ENCODE peak calls at places on chromosomes 3 and 15, in seven cellular contexts. One of them, this sample, is unnamed. For H3K27me3, the result is how much of the 10 kb centered on the place peaks cover.

GRCh38 chr3:146033950-146034349 is 127.0 kb downstream of the PLOD2 start:
- DNase-seq in CD8-positive, alpha-beta memory T cell: no peak
- DNase-seq in kidney epithelial cell: no peak
- DNase-seq in K562: no peak
- DNase-seq in CD4-positive, CD25-positive, alpha-beta regulatory T cell: no peak
- DNase-seq in AG04450: no peak
- DNase-seq in small intestine: no peak
- DNase-seq in this sample: no peak

GRCh38 chr3:25663324-25664065 is 1.2 kb downstream of the TOP2B start:
- DNase-seq in CD8-positive, alpha-beta memory T cell: peak
- DNase-seq in K562: peak
- DNase-seq in AG04450: no peak
- DNase-seq in small intestine: peak
- DNase-seq in kidney epithelial cell: no peak
- DNase-seq in CD4-positive, CD25-positive, alpha-beta regulatory T cell: peak
- DNase-seq in this sample: peak

GRCh38 chr3:105829879-105830622 is 38.8 kb downstream of the CBLB start:
- DNase-seq in CD8-positive, alpha-beta memory T cell: no peak
- DNase-seq in K562: no peak
- DNase-seq in kidney epithelial cell: no peak
- DNase-seq in CD4-positive, CD25-positive, alpha-beta regulatory T cell: no peak
- DNase-seq in AG04450: no peak
- DNase-seq in small intestine: peak
- DNase-seq in this sample: peak

GRCh38 chr3:4417449-4417848 is 49.6 kb downstream of the SUMF1 start:
- DNase-seq in AG04450: peak
- DNase-seq in small intestine: no peak
- DNase-seq in kidney epithelial cell: no peak
- DNase-seq in CD8-positive, alpha-beta memory T cell: no peak
- DNase-seq in CD4-positive, CD25-positive, alpha-beta regulatory T cell: no peak
- DNase-seq in K562: peak
- DNase-seq in this sample: peak

GRCh38 chr3:170414202-170414663 is 4.4 kb upstream of the CLDN11 start:
- DNase-seq in kidney epithelial cell: no peak
- DNase-seq in K562: peak
- DNase-seq in CD8-positive, alpha-beta memory T cell: no peak
- DNase-seq in AG04450: peak
- DNase-seq in CD4-positive, CD25-positive, alpha-beta regulatory T cell: no peak
- DNase-seq in small intestine: peak
- DNase-seq in this sample: peak

GRCh38 chr3:2250783-2251182 is 152.1 kb downstream of the CNTN4 start:
- DNase-seq in CD8-positive, alpha-beta memory T cell: no peak
- DNase-seq in small intestine: no peak
- DNase-seq in kidney epithelial cell: no peak
- DNase-seq in K562: no peak
- DNase-seq in CD4-positive, CD25-positive, alpha-beta regulatory T cell: no peak
- DNase-seq in AG04450: no peak
- DNase-seq in this sample: no peak

GRCh38 chr3:99943931-99944761 is 126.5 kb downstream of the CMSS1 start:
- DNase-seq in small intestine: no peak
- DNase-seq in kidney epithelial cell: no peak
- DNase-seq in K562: no peak
- DNase-seq in AG04450: no peak
- DNase-seq in CD8-positive, alpha-beta memory T cell: no peak
- DNase-seq in CD4-positive, CD25-positive, alpha-beta regulatory T cell: no peak
- DNase-seq in this sample: no peak

GRCh38 chr3:128133273-128133883 is 9.8 kb upstream of the RUVBL1 start:
- DNase-seq in kidney epithelial cell: no peak
- DNase-seq in CD4-positive, CD25-positive, alpha-beta regulatory T cell: peak
- DNase-seq in CD8-positive, alpha-beta memory T cell: peak
- DNase-seq in small intestine: peak
- DNase-seq in AG04450: peak
- DNase-seq in K562: peak
- DNase-seq in this sample: peak

GRCh38 chr3:172582712-172583111 is 59.5 kb upstream of the TNFSF10 start:
- DNase-seq in kidney epithelial cell: no peak
- DNase-seq in K562: no peak
- DNase-seq in CD4-positive, CD25-positive, alpha-beta regulatory T cell: no peak
- DNase-seq in small intestine: no peak
- DNase-seq in CD8-positive, alpha-beta memory T cell: no peak
- DNase-seq in AG04450: no peak
- DNase-seq in this sample: peak

GRCh38 chr3:174863488-174863887 is 4.4 kb downstream of the NAALADL2 start:
- DNase-seq in AG04450: no peak
- DNase-seq in CD4-positive, CD25-positive, alpha-beta regulatory T cell: no peak
- DNase-seq in CD8-positive, alpha-beta memory T cell: no peak
- DNase-seq in K562: no peak
- DNase-seq in small intestine: peak
- DNase-seq in kidney epithelial cell: peak
- DNase-seq in this sample: peak

GRCh38 chr15:42591238-42591936 is 16.0 kb downstream of the STARD9 start:
- DNase-seq in CD8-positive, alpha-beta memory T cell: no peak
- DNase-seq in AG04450: no peak
- DNase-seq in CD4-positive, CD25-positive, alpha-beta regulatory T cell: no peak
- DNase-seq in kidney epithelial cell: no peak
- DNase-seq in small intestine: peak
- DNase-seq in K562: peak
- DNase-seq in this sample: peak

GRCh38 chr3:160451602-160452001 is 2.0 kb upstream of the TRIM59 start:
- DNase-seq in small intestine: no peak
- DNase-seq in kidney epithelial cell: no peak
- DNase-seq in AG04450: no peak
- DNase-seq in CD8-positive, alpha-beta memory T cell: no peak
- DNase-seq in CD4-positive, CD25-positive, alpha-beta regulatory T cell: no peak
- DNase-seq in K562: peak
- DNase-seq in this sample: no peak

GRCh38 chr3:52403955-52404354 is 40.9 kb downstream of the SEMA3G start:
- DNase-seq in small intestine: no peak
- DNase-seq in AG04450: no peak
- DNase-seq in K562: no peak
- DNase-seq in kidney epithelial cell: no peak
- DNase-seq in CD8-positive, alpha-beta memory T cell: no peak
- DNase-seq in CD4-positive, CD25-positive, alpha-beta regulatory T cell: no peak
- DNase-seq in this sample: no peak

GRCh38 chr15:71181454-71181853 is 66.2 kb downstream of the THSD4 start:
- DNase-seq in CD4-positive, CD25-positive, alpha-beta regulatory T cell: no peak
- DNase-seq in K562: no peak
- DNase-seq in CD8-positive, alpha-beta memory T cell: no peak
- DNase-seq in small intestine: no peak
- DNase-seq in kidney epithelial cell: no peak
- DNase-seq in AG04450: no peak
- DNase-seq in this sample: no peak

GRCh38 chr3:127288921-127289645 is 1.2 kb upstream of the PRR20G start:
- DNase-seq in CD4-positive, CD25-positive, alpha-beta regulatory T cell: no peak
- DNase-seq in CD8-positive, alpha-beta memory T cell: no peak
- DNase-seq in small intestine: no peak
- DNase-seq in kidney epithelial cell: no peak
- DNase-seq in K562: no peak
- DNase-seq in AG04450: no peak
- DNase-seq in this sample: no peak

GRCh38 chr15:94840794-94841587 is 609.6 kb downstream of the MCTP2 start:
- DNase-seq in K562: no peak
- DNase-seq in CD8-positive, alpha-beta memory T cell: no peak
- DNase-seq in AG04450: no peak
- DNase-seq in kidney epithelial cell: no peak
- DNase-seq in small intestine: no peak
- DNase-seq in CD4-positive, CD25-positive, alpha-beta regulatory T cell: no peak
- DNase-seq in this sample: peak

GRCh38 chr3:37271636-37272035 is 97.3 kb upstream of the LRRFIP2 start:
- DNase-seq in CD4-positive, CD25-positive, alpha-beta regulatory T cell: no peak
- DNase-seq in kidney epithelial cell: no peak
- DNase-seq in K562: no peak
- DNase-seq in small intestine: no peak
- DNase-seq in AG04450: no peak
- DNase-seq in CD8-positive, alpha-beta memory T cell: no peak
- DNase-seq in this sample: no peak

GRCh38 chr3:58329150-58329921 is 3.4 kb upstream of the PXK start:
- DNase-seq in small intestine: no peak
- DNase-seq in kidney epithelial cell: no peak
- DNase-seq in AG04450: no peak
- DNase-seq in CD8-positive, alpha-beta memory T cell: no peak
- DNase-seq in CD4-positive, CD25-positive, alpha-beta regulatory T cell: no peak
- DNase-seq in K562: peak
- DNase-seq in this sample: no peak

GRCh38 chr3:71311320-71312046 is 272.0 kb downstream of the FOXP1 start:
- DNase-seq in AG04450: no peak
- DNase-seq in kidney epithelial cell: no peak
- DNase-seq in small intestine: no peak
- DNase-seq in CD8-positive, alpha-beta memory T cell: no peak
- DNase-seq in K562: no peak
- DNase-seq in CD4-positive, CD25-positive, alpha-beta regulatory T cell: no peak
- DNase-seq in this sample: peak

GRCh38 chr15:45187894-45188830 is at the start of gene SHF:
- DNase-seq in AG04450: peak
- DNase-seq in small intestine: no peak
- DNase-seq in CD8-positive, alpha-beta memory T cell: peak
- DNase-seq in CD4-positive, CD25-positive, alpha-beta regulatory T cell: peak
- DNase-seq in kidney epithelial cell: no peak
- DNase-seq in K562: peak
- DNase-seq in this sample: no peak

GRCh38 chr3:184338538-184338945 is 1.1 kb downstream of the FAM131A start:
- DNase-seq in K562: no peak
- DNase-seq in kidney epithelial cell: no peak
- DNase-seq in small intestine: no peak
- DNase-seq in AG04450: peak
- DNase-seq in CD4-positive, CD25-positive, alpha-beta regulatory T cell: no peak
- DNase-seq in CD8-positive, alpha-beta memory T cell: no peak
- DNase-seq in this sample: peak

GRCh38 chr3:4326868-4327267 is 23.7 kb downstream of the SETMAR start:
- DNase-seq in kidney epithelial cell: no peak
- DNase-seq in small intestine: no peak
- DNase-seq in K562: no peak
- DNase-seq in CD8-positive, alpha-beta memory T cell: no peak
- DNase-seq in CD4-positive, CD25-positive, alpha-beta regulatory T cell: no peak
- DNase-seq in AG04450: no peak
- DNase-seq in this sample: no peak

GRCh38 chr3:125116311-125117069 is 60.7 kb upstream of the HEG1 start:
- DNase-seq in CD8-positive, alpha-beta memory T cell: no peak
- DNase-seq in K562: no peak
- DNase-seq in small intestine: no peak
- DNase-seq in CD4-positive, CD25-positive, alpha-beta regulatory T cell: no peak
- DNase-seq in kidney epithelial cell: peak
- DNase-seq in AG04450: no peak
- DNase-seq in this sample: peak

GRCh38 chr3:122403489-122403888 is 12.4 kb downstream of the WDR5B start:
- DNase-seq in AG04450: no peak
- DNase-seq in small intestine: no peak
- DNase-seq in kidney epithelial cell: no peak
- DNase-seq in K562: no peak
- DNase-seq in CD8-positive, alpha-beta memory T cell: no peak
- DNase-seq in CD4-positive, CD25-positive, alpha-beta regulatory T cell: no peak
- DNase-seq in this sample: peak

GRCh38 chr3:183449391-183449790 is 21.0 kb upstream of the MCF2L2 start:
- DNase-seq in AG04450: no peak
- DNase-seq in K562: peak
- DNase-seq in kidney epithelial cell: no peak
- DNase-seq in small intestine: no peak
- DNase-seq in CD8-positive, alpha-beta memory T cell: no peak
- DNase-seq in CD4-positive, CD25-positive, alpha-beta regulatory T cell: no peak
- DNase-seq in this sample: no peak

GRCh38 chr3:137105277-137105977 is 147.6 kb downstream of the IL20RB start:
- DNase-seq in kidney epithelial cell: peak
- DNase-seq in small intestine: peak
- DNase-seq in CD8-positive, alpha-beta memory T cell: no peak
- DNase-seq in CD4-positive, CD25-positive, alpha-beta regulatory T cell: no peak
- DNase-seq in K562: peak
- DNase-seq in AG04450: peak
- DNase-seq in this sample: peak

GRCh38 chr3:13287833-13288232 is 132.3 kb downstream of the NUP210 start:
- DNase-seq in AG04450: no peak
- DNase-seq in CD8-positive, alpha-beta memory T cell: no peak
- DNase-seq in CD4-positive, CD25-positive, alpha-beta regulatory T cell: no peak
- DNase-seq in small intestine: no peak
- DNase-seq in K562: no peak
- DNase-seq in kidney epithelial cell: no peak
- DNase-seq in this sample: no peak
- H3K27me3 ChIP-seq in AG04450: under half
- H3K27me3 ChIP-seq in CD8-positive, alpha-beta memory T cell: under half
- H3K27me3 ChIP-seq in CD4-positive, CD25-positive, alpha-beta regulatory T cell: under half
- H3K27me3 ChIP-seq in small intestine: under half
- H3K27me3 ChIP-seq in K562: under half
- H3K27me3 ChIP-seq in kidney epithelial cell: under half
- H3K27me3 ChIP-seq in this sample: under half

GRCh38 chr3:46882377-46883015 is 5.0 kb downstream of the PTH1R start:
- DNase-seq in small intestine: no peak
- DNase-seq in CD4-positive, CD25-positive, alpha-beta regulatory T cell: no peak
- DNase-seq in K562: peak
- DNase-seq in CD8-positive, alpha-beta memory T cell: no peak
- DNase-seq in AG04450: no peak
- DNase-seq in kidney epithelial cell: no peak
- DNase-seq in this sample: no peak
- H3K27me3 ChIP-seq in small intestine: under half
- H3K27me3 ChIP-seq in CD4-positive, CD25-positive, alpha-beta regulatory T cell: under half
- H3K27me3 ChIP-seq in K562: half or more
- H3K27me3 ChIP-seq in CD8-positive, alpha-beta memory T cell: under half
- H3K27me3 ChIP-seq in AG04450: half or more
- H3K27me3 ChIP-seq in kidney epithelial cell: under half
- H3K27me3 ChIP-seq in this sample: under half

DNA sequence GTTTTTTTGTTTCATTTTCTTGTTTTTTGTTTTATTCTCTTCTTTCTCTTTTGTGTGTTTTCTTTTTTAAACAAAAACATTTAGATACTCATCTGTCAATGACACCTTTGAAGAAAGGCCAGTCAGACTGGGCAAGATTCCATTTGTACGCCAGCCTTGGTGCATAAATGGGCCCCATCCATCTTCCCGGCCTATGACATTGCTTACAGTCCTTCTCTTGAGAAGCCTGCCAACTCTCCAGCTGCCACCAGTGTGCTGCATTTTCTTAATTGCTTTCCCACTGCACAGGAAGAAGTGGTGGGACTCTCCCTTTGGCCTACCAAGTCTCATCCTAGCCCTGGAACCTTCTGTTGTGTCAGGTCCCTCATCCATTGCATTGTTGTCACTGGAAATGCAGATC is 25.6 kb downstream of the LRTM1 start:
- DNase-seq in AG04450: no peak
- DNase-seq in K562: no peak
- DNase-seq in CD4-positive, CD25-positive, alpha-beta regulatory T cell: no peak
- DNase-seq in CD8-positive, alpha-beta memory T cell: no peak
- DNase-seq in kidney epithelial cell: no peak
- DNase-seq in small intestine: no peak
- DNase-seq in this sample: no peak
- H3K27me3 ChIP-seq in AG04450: under half
- H3K27me3 ChIP-seq in K562: under half
- H3K27me3 ChIP-seq in CD4-positive, CD25-positive, alpha-beta regulatory T cell: under half
- H3K27me3 ChIP-seq in CD8-positive, alpha-beta memory T cell: under half
- H3K27me3 ChIP-seq in kidney epithelial cell: under half
- H3K27me3 ChIP-seq in small intestine: under half
- H3K27me3 ChIP-seq in this sample: under half

DNA sequence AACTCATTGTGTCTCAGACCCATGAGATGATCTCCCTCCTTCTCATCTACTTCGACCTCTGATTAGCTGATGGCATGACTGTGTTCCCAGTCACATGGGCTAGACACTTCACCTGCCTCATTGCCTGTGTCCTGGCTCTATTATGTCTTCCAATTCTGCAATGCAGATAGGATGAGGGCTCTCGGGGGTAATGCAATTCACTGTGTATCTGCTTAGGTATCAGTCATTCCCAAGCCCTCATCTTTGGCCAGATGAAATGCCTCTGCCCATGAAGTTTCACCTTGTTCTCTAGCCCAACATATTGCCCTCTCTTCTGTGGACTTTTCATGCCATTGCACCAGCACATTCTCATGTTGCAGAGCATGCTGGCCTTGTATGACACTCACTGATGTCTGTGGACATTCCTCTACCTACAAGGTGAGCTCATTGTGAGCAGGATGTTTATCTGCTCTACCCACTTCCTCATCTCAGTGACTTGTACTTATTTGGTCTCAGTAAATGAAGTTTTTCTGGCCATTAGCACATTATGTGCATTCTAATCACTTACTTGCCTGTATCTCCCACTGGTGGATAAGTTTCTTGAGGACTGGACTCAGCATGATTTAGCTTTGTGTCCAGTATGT is 32.3 kb downstream of the MOBP start:
- DNase-seq in CD8-positive, alpha-beta memory T cell: no peak
- DNase-seq in CD4-positive, CD25-positive, alpha-beta regulatory T cell: no peak
- DNase-seq in K562: no peak
- DNase-seq in small intestine: no peak
- DNase-seq in kidney epithelial cell: peak
- DNase-seq in AG04450: no peak
- DNase-seq in this sample: peak
- H3K27me3 ChIP-seq in CD8-positive, alpha-beta memory T cell: under half
- H3K27me3 ChIP-seq in CD4-positive, CD25-positive, alpha-beta regulatory T cell: under half
- H3K27me3 ChIP-seq in K562: under half
- H3K27me3 ChIP-seq in small intestine: under half
- H3K27me3 ChIP-seq in kidney epithelial cell: under half
- H3K27me3 ChIP-seq in AG04450: under half
- H3K27me3 ChIP-seq in this sample: under half

This sample was measured in bronchial epithelial cell.